ENCODE peak calls at places on chromosomes 11 and 22, in five cellular contexts. N is Panc1, T is GM23338, Y is K562, W is HCT116. G is an unnamed sample. For H3K4me1, the result is how much of the 10 kb centered on the place peaks cover.

GRCh38 chr22:31508536-31508935 is 12.2 kb downstream of the SFI1 start:
- ATAC-seq in T (no peak), W (no peak), N (no peak), Y (no peak), G (no peak)

GRCh38 chr22:24977370-24978230 is 25.1 kb downstream of the KIAA1671 start:
- ATAC-seq in N (peak), W (peak), Y (no peak), T (peak), G (peak)

GRCh38 chr11:27473017-27473406 is 422 bp upstream of the LGR4 start:
- ATAC-seq in W (no peak), T (peak), Y (peak), N (no peak), G (peak)

GRCh38 chr11:16899708-16900107 is 114.5 kb downstream of the PLEKHA7 start:
- ATAC-seq in T (peak), N (no peak), W (no peak), Y (no peak), G (no peak)

GRCh38 chr22:25482868-25483639 is 81.4 kb upstream of the GRK3 start:
- ATAC-seq in T (no peak), Y (no peak), N (no peak), W (no peak), G (peak)

GRCh38 chr11:77959434-77959833 is 35.0 kb downstream of the INTS4 start:
- ATAC-seq in N (no peak), W (no peak), Y (peak), T (no peak), G (no peak)

GRCh38 chr11:46760429-46761128 is 41.6 kb downstream of the F2 start:
- ATAC-seq in N (no peak), Y (no peak), W (no peak), T (no peak), G (no peak)

GRCh38 chr11:92941676-92942571 is 27.5 kb upstream of the MTNR1B start:
- ATAC-seq in Y (peak), W (peak), N (peak), T (peak), G (no peak)

GRCh38 chr11:20054584-20054983 is 105.7 kb downstream of the DBX1 start:
- ATAC-seq in N (no peak), W (no peak), Y (no peak), T (no peak), G (no peak)

GRCh38 chr11:12701815-12702214 is 27.6 kb downstream of the TEAD1 start:
- ATAC-seq in N (no peak), Y (peak), T (peak), W (no peak), G (no peak)

GRCh38 chr22:24990344-24990905 is 37.9 kb downstream of the KIAA1671 start:
- ATAC-seq in W (no peak), Y (no peak), T (no peak), N (no peak), G (no peak)

GRCh38 chr11:24407733-24408132 is 89.1 kb upstream of the LUZP2 start:
- ATAC-seq in W (no peak), Y (no peak), T (no peak), N (no peak), G (no peak)

GRCh38 chr11:2313051-2313951 is 11.5 kb downstream of the TSPAN32 start:
- ATAC-seq in T (no peak), N (no peak), W (no peak), Y (peak), G (no peak)

GRCh38 chr11:65295001-65295400 is 19.7 kb upstream of the CDC42EP2 start:
- ATAC-seq in T (no peak), Y (no peak), W (no peak), N (no peak), G (no peak)
- TF ChIP-seq POLR2AphosphoS5 in T (no peak), Y (no peak), W (no peak), N (no peak), G (peak)

GRCh38 chr11:66115638-66116410 is 45.8 kb downstream of the PACS1 start:
- ATAC-seq in N (no peak), W (no peak), T (no peak), Y (no peak), G (no peak)

GRCh38 chr11:66111158-66111557 is 41.1 kb downstream of the PACS1 start:
- ATAC-seq in W (no peak), Y (no peak), N (no peak), T (no peak), G (no peak)

GRCh38 chr11:66112041-66112491 is 42.0 kb downstream of the PACS1 start:
- ATAC-seq in W (peak), T (peak), N (peak), Y (peak), G (no peak)

GRCh38 chr11:66112640-66113098 is 42.6 kb downstream of the PACS1 start:
- ATAC-seq in T (no peak), Y (peak), W (peak), N (peak), G (no peak)

GRCh38 chr11:66113132-66113856 is 43.2 kb downstream of the PACS1 start:
- ATAC-seq in W (peak), N (peak), Y (peak), T (no peak), G (no peak)
- H3K4me1 ChIP-seq in W (under half), N (under half), Y (under half), T (under half), G (under half)

DNA sequence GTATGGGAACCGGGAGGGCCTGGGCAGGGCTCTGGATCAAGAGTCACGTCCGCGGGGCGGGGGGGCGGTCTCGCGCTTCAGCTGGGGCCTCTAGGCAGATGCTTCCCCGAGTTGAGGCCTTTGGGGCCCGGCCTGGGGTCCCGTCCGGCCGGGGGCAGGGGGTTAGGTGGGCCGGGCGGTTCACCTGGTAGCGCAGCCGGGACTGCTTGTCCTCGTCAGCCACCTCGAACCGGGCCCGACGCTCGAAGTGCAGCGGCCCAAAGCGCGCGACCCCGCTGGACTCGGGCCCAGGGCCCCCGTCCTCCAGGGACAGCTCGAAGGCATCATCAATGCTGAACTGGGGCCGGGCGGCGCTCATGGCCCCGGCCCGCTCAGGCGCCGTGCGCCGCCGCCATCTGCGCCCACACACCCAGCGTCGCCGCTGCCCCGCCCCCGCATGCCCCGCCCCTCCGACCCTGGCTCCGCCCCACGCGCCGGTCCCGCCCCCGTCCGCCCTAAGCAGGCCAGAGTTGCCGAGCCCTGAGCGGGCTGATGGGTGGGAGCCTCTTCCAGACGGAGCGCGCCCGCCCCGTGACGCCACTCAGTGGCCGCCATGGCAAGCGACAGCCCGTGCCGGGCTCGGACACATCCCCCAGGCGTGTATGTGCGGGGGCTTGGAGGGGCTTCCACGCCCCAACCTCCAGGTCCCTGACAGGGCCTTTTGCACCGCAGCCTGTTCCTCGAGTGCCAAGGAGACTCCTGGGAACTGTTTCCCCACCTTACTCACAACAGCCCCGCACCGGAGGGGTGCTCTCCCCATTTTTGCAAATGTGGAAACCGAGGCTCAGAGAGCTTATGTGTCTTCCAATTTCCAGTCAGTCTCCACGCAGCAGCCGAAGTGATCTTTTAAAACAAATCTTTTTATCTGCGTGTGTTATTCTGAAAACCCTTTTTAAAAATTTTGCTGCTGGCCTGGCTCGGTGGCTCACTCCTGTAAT is at the start of gene TMEM134:
- ATAC-seq in N (peak), Y (peak), W (peak), T (peak), G (peak)
- TF ChIP-seq CTCF in N (no peak), Y (peak), W (peak), T (peak), G (peak)

GRCh38 chr11:122786896-122787295 is 51.4 kb upstream of the CRTAM start:
- ATAC-seq in Y (no peak), N (no peak), T (no peak), W (no peak), G (no peak)

GRCh38 chr11:122781378-122782040 is 56.8 kb upstream of the CRTAM start:
- ATAC-seq in Y (peak), N (peak), T (peak), W (peak), G (peak)

GRCh38 chr11:122785156-122785605 is 53.1 kb upstream of the CRTAM start:
- ATAC-seq in W (no peak), N (no peak), Y (no peak), T (no peak), G (no peak)

GRCh38 chr11:122782222-122782621 is 56.1 kb upstream of the CRTAM start:
- ATAC-seq in T (no peak), Y (no peak), W (no peak), N (no peak), G (no peak)

GRCh38 chr11:122784325-122785155 is 53.8 kb upstream of the CRTAM start:
- ATAC-seq in W (no peak), N (no peak), Y (no peak), T (no peak), G (peak)
- TF ChIP-seq POLR2AphosphoS5 in W (no peak), N (no peak), Y (no peak), T (no peak), G (peak)

GRCh38 chr11:35151241-35151640 is 12.3 kb downstream of the CD44 start:
- ATAC-seq in N (peak), T (no peak), Y (no peak), W (no peak), G (no peak)
- H3K4me1 ChIP-seq in N (half or more), T (under half), Y (under half), W (under half), G (half or more)

DNA sequence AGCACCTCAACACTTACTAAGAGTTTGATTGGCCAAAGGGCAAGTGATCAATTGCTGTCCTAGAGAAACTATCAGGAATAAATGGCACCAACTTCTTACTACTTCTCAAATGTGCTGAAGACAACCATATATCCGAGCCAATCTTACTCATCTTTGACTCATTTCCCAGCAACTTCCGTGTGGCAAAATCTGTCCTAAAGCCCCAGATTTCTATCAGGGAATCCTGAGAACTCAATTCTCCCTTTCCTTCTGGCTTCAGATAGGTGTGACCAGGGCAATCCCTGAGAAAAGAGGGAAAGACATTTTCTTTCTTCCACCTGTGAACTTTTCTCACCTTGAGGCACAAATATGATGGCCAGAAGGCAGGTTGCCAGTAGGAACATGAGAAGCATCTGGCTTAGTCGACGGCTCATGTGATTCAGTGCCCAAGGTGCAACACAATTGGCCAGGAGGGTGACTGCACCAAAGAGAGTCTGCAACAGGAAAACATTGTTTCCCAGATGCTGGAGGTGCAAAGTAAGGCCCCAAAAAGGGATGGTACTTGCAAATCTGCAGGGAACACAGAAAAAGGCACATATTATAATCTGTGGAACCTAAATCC is 21.8 kb upstream of the SLC22A24 start:
- ATAC-seq in T (no peak), N (no peak), Y (no peak), W (no peak), G (no peak)
- TF ChIP-seq CTCF in T (no peak), N (no peak), Y (no peak), W (no peak), G (no peak)

GRCh38 chr11:119025099-119025473 is 5.6 kb downstream of the SLC37A4 start:
- ATAC-seq in Y (peak), N (peak), T (peak), W (no peak), G (no peak)
- TF ChIP-seq POLR2AphosphoS5 in Y (no peak), N (no peak), T (no peak), W (no peak), G (no peak)

GRCh38 chr11:10655931-10656576 is 37.5 kb downstream of the IRAG1 start:
- ATAC-seq in W (no peak), Y (no peak), T (no peak), N (no peak), G (no peak)

GRCh38 chr11:10659339-10660216 is 34.0 kb downstream of the IRAG1 start:
- ATAC-seq in N (peak), Y (peak), T (no peak), W (peak), G (peak)

GRCh38 chr11:10657308-10658271 is 36.0 kb downstream of the IRAG1 start:
- ATAC-seq in Y (peak), W (peak), N (peak), T (peak), G (no peak)

GRCh38 chr11:10660323-10660722 is 33.2 kb downstream of the IRAG1 start:
- ATAC-seq in W (no peak), N (no peak), T (no peak), Y (no peak), G (no peak)

DNA sequence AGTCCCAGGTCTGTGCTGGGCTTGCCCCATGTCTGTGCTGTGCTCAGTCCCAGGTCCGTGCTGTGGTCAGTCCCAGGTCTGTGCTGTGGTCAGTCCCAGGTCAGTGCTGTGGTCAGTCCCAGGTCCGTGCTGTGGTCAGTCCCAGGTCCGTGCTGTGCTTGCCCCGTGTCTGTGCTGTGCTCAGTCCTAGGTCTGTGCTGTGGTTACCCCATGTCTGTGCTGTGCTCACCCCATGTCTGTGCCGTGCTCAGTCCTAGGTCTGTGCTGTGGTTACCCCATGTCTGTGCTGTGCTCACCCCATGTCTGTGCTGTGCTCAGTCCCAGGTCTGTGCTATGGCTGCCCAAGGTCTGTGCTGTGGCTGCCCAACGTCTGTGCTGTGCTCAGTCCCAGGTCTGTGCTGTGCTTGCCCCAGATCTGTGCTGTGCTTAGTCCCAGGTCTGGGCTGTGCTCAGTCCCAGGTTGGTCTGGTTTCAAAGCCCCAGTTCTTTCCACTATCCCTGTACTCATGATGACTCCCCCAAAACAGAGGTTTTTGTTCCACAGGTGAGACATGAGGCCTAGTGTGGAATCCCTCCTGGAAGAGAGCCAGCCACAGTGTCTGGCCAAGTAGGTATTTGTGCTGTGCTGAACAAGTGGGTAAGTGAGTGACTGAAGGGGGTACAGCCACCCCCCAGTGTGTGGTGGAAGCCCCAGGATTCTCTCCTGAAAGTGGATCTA is 34.8 kb downstream of the IRAG1 start:
- ATAC-seq in T (no peak), W (peak), N (peak), Y (peak), G (no peak)
- H3K4me1 ChIP-seq in T (under half), W (half or more), N (under half), Y (under half), G (half or more)

G was measured in gastroesophageal sphincter.